ENCODE peak calls at places on chromosomes 16 and 17, in five cellular contexts. E is stomach, A is prostate gland, J is K562, F is body of pancreas. K is an unnamed sample.

GRCh38 chr16:8370374-8371015 is 219.8 kb downstream of the TMEM114 start:
- DNase-seq in F (peak; percentile 66), A (no peak), J (no peak), E (no peak), K (no peak)

GRCh38 chr16:3998793-3999478 is 117.3 kb downstream of the ADCY9 start:
- DNase-seq in E (no peak), J (no peak), F (no peak), A (no peak), K (no peak)

GRCh38 chr17:9824094-9824493 is 1.6 kb upstream of the GLP2R start:
- DNase-seq in F (no peak), J (peak; percentile 15), E (no peak), A (no peak), K (no peak)

GRCh38 chr16:81531415-81531814 is 86.8 kb downstream of the CMIP start:
- DNase-seq in J (no peak), E (no peak), A (peak; percentile 60), F (no peak), K (no peak)

GRCh38 chr16:84885024-84885910 is 65.5 kb downstream of the CRISPLD2 start:
- DNase-seq in E (no peak), A (peak; percentile 33), J (no peak), F (no peak), K (peak; percentile 68)

GRCh38 chr16:68762996-68763756 is 26.1 kb downstream of the CDH1 start:
- DNase-seq in E (no peak), A (peak; percentile 49), J (no peak), F (no peak), K (no peak)

GRCh38 chr17:46940692-46941404 is 17.9 kb downstream of the GOSR2 start:
- DNase-seq in A (peak; percentile 60), F (peak; percentile 84), J (peak; percentile 82), E (peak; percentile 79), K (peak; percentile 87)

GRCh38 chr17:43723697-43724359 is 34.8 kb downstream of the SOST start:
- DNase-seq in J (no peak), F (peak; percentile 25), E (no peak), A (no peak), K (no peak)

GRCh38 chr16:72962347-72962746 is 85.6 kb downstream of the ZFHX3 start:
- DNase-seq in J (no peak), E (no peak), F (no peak), A (no peak), K (no peak)

GRCh38 chr16:81821422-81822128 is 42.5 kb downstream of the PLCG2 start:
- DNase-seq in A (no peak), E (no peak), F (no peak), J (no peak), K (no peak)

GRCh38 chr17:62724398-62725146 is 83.5 kb downstream of the MARCHF10 start:
- DNase-seq in E (no peak), J (no peak), A (peak; percentile 53), F (no peak), K (no peak)

GRCh38 chr16:89177501-89177900 is 6.0 kb downstream of the CDH15 start:
- DNase-seq in J (no peak), F (no peak), A (no peak), E (no peak), K (no peak)

GRCh38 chr16:58449768-58450167 is 50.2 kb upstream of the NDRG4 start:
- DNase-seq in E (no peak), F (no peak), A (no peak), J (no peak), K (no peak)

GRCh38 chr16:70594569-70594968 is 51.8 kb upstream of the IL34 start:
- DNase-seq in F (peak; percentile 82), E (peak; percentile 35), A (peak; percentile 97), J (no peak), K (peak; percentile 90)

GRCh38 chr17:11641521-11642275 is 43.4 kb downstream of the DNAH9 start:
- DNase-seq in F (no peak), A (no peak), E (no peak), J (no peak), K (no peak)

GRCh38 chr17:8556074-8556473 is 74.5 kb downstream of the MYH10 start:
- DNase-seq in F (no peak), A (no peak), E (no peak), J (no peak), K (no peak)

GRCh38 chr17:30352247-30352814 is 18.5 kb upstream of the TMIGD1 start:
- DNase-seq in E (no peak), A (no peak), J (no peak), F (no peak), K (no peak)

GRCh38 chr16:27444015-27444414 is 42.0 kb downstream of the IL21R start:
- DNase-seq in E (no peak), F (no peak), J (no peak), A (no peak), K (no peak)

GRCh38 chr16:56930516-56931252 is 1.3 kb upstream of the HERPUD1 start:
- DNase-seq in E (no peak), A (no peak), J (no peak), F (peak; percentile 68), K (no peak)

GRCh38 chr17:46854948-46855347 is 3.6 kb downstream of the WNT9B start:
- DNase-seq in J (no peak), E (no peak), F (no peak), A (no peak), K (no peak)

GRCh38 chr16:30104492-30104891 is 8.5 kb upstream of the YPEL3 start:
- DNase-seq in E (peak; percentile 58), J (no peak), F (no peak), A (no peak), K (no peak)

GRCh38 chr16:29317269-29317668 is 89.2 kb downstream of the NPIPB11 start:
- DNase-seq in F (no peak), E (no peak), A (no peak), J (no peak), K (no peak)

GRCh38 chr16:72298947-72299346 is 127.0 kb upstream of the PMFBP1 start:
- DNase-seq in F (no peak), E (no peak), A (no peak), J (no peak), K (no peak)

GRCh38 chr17:4006745-4007211 is 42.5 kb upstream of the ATP2A3 start:
- DNase-seq in E (peak; percentile 47), J (peak; percentile 58), A (no peak), F (no peak), K (no peak)

DNA sequence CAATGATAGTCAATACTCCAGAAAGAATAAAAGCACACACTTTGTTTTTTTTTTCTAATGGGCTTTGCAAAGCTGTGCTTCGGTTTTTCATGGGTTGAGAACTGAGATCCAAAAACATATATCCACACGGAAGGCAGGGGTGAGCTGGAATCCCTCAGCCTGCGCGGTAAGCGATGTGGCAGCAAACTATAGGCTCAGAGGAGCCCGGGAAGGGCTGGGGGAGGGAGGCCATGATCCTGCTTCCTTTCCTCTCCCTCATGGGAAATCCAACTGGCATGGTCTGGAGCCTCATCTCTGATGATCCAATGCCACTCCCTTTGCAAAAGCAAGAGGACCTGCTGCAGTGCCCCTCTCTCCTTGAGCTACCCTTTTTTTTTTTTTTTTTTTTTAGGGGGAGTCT is 8.2 kb downstream of the RBFOX3 start:
- DNase-seq in E (no peak), F (no peak), A (no peak), J (no peak), K (no peak)
- TF ChIP-seq CTCF in E (no peak), F (no peak), A (no peak), J (no peak), K (no peak)

GRCh38 chr17:82053556-82054263 is 2.0 kb downstream of the GPS1 start:
- DNase-seq in A (no peak), F (no peak), J (no peak), E (no peak), K (no peak)

GRCh38 chr17:82050761-82051641 is 610 bp downstream of the RFNG start:
- DNase-seq in E (no peak), A (no peak), J (peak; percentile 84), F (no peak), K (no peak)

GRCh38 chr17:82053130-82053529 is 1.4 kb downstream of the GPS1 start:
- DNase-seq in J (no peak), A (no peak), E (no peak), F (no peak), K (no peak)

GRCh38 chr17:82052638-82053059 is 951 bp downstream of the GPS1 start:
- DNase-seq in F (no peak), J (no peak), E (no peak), A (no peak), K (no peak)

GRCh38 chr17:82051776-82052637 is at the start of the genes GPS1 and RFNG:
- DNase-seq in F (peak; percentile 76), J (peak; percentile 85), A (peak; percentile 69), E (peak; percentile 82), K (peak; percentile 88)
- TF ChIP-seq POLR2A in F (no peak), J (no peak), A (peak; percentile 13), E (no peak), K (no peak)

DNA sequence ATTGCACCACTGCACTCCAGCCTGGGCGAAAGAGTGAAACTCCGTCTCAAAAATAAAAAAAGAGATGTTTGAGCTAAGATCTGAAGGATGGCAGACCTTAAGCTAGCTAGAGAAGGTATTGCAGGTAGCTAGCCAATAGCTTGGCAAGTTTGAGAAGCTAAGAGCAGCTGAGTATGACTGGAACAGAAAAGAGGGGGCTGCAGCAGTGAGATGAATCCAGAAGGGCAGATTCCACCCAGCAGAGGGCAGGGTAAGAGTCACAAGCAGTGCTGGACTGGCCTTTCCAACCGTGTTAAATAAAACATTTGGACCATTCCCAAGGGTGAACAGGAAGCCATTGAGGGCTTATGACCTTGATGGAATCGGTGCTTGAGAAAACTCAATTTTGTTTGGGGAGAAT is 5.7 kb upstream of the PHAF1 start:
- DNase-seq in J (no peak), A (no peak), E (no peak), F (peak; percentile 32), K (peak; percentile 54)
- TF ChIP-seq CTCF in J (peak; percentile 53), A (no peak), E (no peak), F (peak; percentile 40), K (peak; percentile 29)

GRCh38 chr17:48051706-48052486 is 3.7 kb downstream of the NFE2L1 start:
- DNase-seq in E (peak; percentile 38), A (peak; percentile 28), J (no peak), F (peak; percentile 61), K (peak; percentile 89)
- TF ChIP-seq POLR2A in E (no peak), A (no peak), J (no peak), F (no peak), K (no peak)

GRCh38 chr16:87185313-87185712 is 131.9 kb downstream of the C16orf95 start:
- DNase-seq in F (no peak), E (no peak), A (no peak), J (no peak), K (no peak)
- TF ChIP-seq CTCF in F (no peak), E (no peak), A (no peak), J (no peak), K (no peak)

GRCh38 chr16:65473699-65474098 is 351.8 kb upstream of the CDH11 start:
- DNase-seq in A (no peak), E (no peak), J (no peak), F (no peak), K (no peak)
- TF ChIP-seq POLR2A in A (no peak), E (no peak), J (no peak), F (no peak), K (no peak)

K was measured in testis.